ENCODE peak calls at places on chromosomes 7 and 10, in four cellular contexts. R is NCI-H1105, E is NCI-H1092, L is sigmoid colon. V is an unnamed sample.

GRCh38 chr10:14200645-14201534 is 129.8 kb downstream of the FRMD4A start:
- DNase-seq in R (no peak), E (no peak), L (no peak), V (no peak)

GRCh38 chr10:52115823-52116222 is 198.3 kb upstream of the DKK1 start:
- DNase-seq in R (no peak), E (no peak), L (no peak), V (no peak)

GRCh38 chr7:102287465-102288146 is 938 bp downstream of the SH2B2 start:
- DNase-seq in R (peak; percentile 38), E (no peak), L (peak; percentile 77), V (peak; percentile 27)

GRCh38 chr7:105643384-105643783 is 62.1 kb upstream of the EFCAB10 start:
- DNase-seq in R (no peak), E (peak; percentile 64), L (peak; percentile 58), V (no peak)

GRCh38 chr10:34906021-34906965 is 91.2 kb upstream of the PARD3 start:
- DNase-seq in R (peak; percentile 26), E (no peak), L (peak; percentile 55), V (peak; percentile 15)

GRCh38 chr10:104150206-104150605 is 28.2 kb downstream of the SFR1 start:
- DNase-seq in R (no peak), E (no peak), L (no peak), V (no peak)

GRCh38 chr10:33006342-33006887 is 48.4 kb upstream of the ITGB1 start:
- DNase-seq in R (no peak), E (no peak), L (no peak), V (no peak)

GRCh38 chr7:102205915-102206314 is 80.8 kb upstream of the SH2B2 start:
- DNase-seq in R (no peak), E (no peak), L (no peak), V (no peak)

GRCh38 chr7:127809285-127809702 is 157.3 kb downstream of the SND1 start:
- DNase-seq in R (no peak), E (no peak), L (no peak), V (no peak)

GRCh38 chr10:78203915-78204818 is 170.5 kb downstream of the RPS24 start:
- DNase-seq in R (no peak), E (peak; percentile 83), L (no peak), V (peak; percentile 29)

GRCh38 chr10:84291389-84291788 is 37.0 kb upstream of the CCSER2 start:
- DNase-seq in R (no peak), E (no peak), L (no peak), V (peak; percentile 65)

GRCh38 chr7:158000160-158000559 is 587.5 kb downstream of the PTPRN2 start:
- DNase-seq in R (no peak), E (no peak), L (no peak), V (no peak)

GRCh38 chr10:2760736-2761135 is 306.6 kb upstream of the PFKP start:
- DNase-seq in R (no peak), E (no peak), L (no peak), V (no peak)

GRCh38 chr7:8314566-8314965 is 52.6 kb upstream of the ICA1 start:
- DNase-seq in R (no peak), E (no peak), L (no peak), V (no peak)

GRCh38 chr10:109866995-109867635 is 56.2 kb downstream of the XPNPEP1 start:
- DNase-seq in R (no peak), E (no peak), L (no peak), V (no peak)